ENCODE peak calls at places on chromosomes 2 and 18, in four cellular contexts. P, H, J and Y are unnamed samples.

GRCh38 chr2:21291281-21291825 is 167.6 kb downstream of the TDRD15 start:
- DNase-seq in J (no peak), H (no peak), P (no peak), Y (no peak)

GRCh38 chr2:221272729-221273128 is 299.4 kb downstream of the EPHA4 start:
- DNase-seq in P (no peak), H (no peak), J (no peak), Y (no peak)

GRCh38 chr2:200703132-200703925 is 108.4 kb upstream of the BZW1 start:
- DNase-seq in P (peak), J (no peak), H (peak), Y (peak)

GRCh38 chr2:6556755-6557154 is 309.0 kb downstream of the CMPK2 start:
- DNase-seq in J (no peak), P (peak), H (no peak), Y (peak)

GRCh38 chr18:67599277-67599676 is 82.8 kb upstream of the DSEL start:
- DNase-seq in P (peak), H (no peak), J (no peak), Y (peak)

GRCh38 chr2:209496586-209496982 is 72.7 kb downstream of the MAP2 start:
- DNase-seq in P (peak), H (no peak), J (no peak), Y (peak)

GRCh38 chr2:224882291-224883171 is 159.7 kb downstream of the DOCK10 start:
- DNase-seq in P (peak), J (no peak), H (no peak), Y (peak)

GRCh38 chr2:241272298-241272721 is 43.2 kb downstream of the HDLBP start:
- DNase-seq in H (peak), J (no peak), P (peak), Y (no peak)

GRCh38 chr18:75111673-75112485 is 97.1 kb downstream of the PTGR3 start:
- DNase-seq in H (peak), P (peak), J (peak), Y (no peak)

GRCh38 chr2:20488136-20488705 is 41.3 kb downstream of the RHOB start:
- DNase-seq in H (no peak), P (no peak), J (no peak), Y (no peak)

GRCh38 chr2:175151791-175152190 is 16.2 kb downstream of the ATF2 start:
- DNase-seq in H (no peak), P (no peak), J (no peak), Y (no peak)

GRCh38 chr2:167924556-167924955 is 322.8 kb downstream of the STK39 start:
- DNase-seq in H (no peak), J (no peak), P (no peak), Y (no peak)

GRCh38 chr2:191404568-191404991 is 159.4 kb downstream of the MYO1B start:
- DNase-seq in H (no peak), J (no peak), P (peak), Y (peak)

GRCh38 chr2:202036601-202037037 is 3.0 kb downstream of the FZD7 start:
- DNase-seq in P (peak), H (no peak), J (no peak), Y (peak)

GRCh38 chr2:38122344-38122743 is 46.4 kb upstream of the CYP1B1 start:
- DNase-seq in P (peak), J (no peak), H (no peak), Y (no peak)

GRCh38 chr2:42794271-42795046 is 2.1 kb upstream of the HAAO start:
- DNase-seq in J (no peak), H (no peak), P (no peak), Y (no peak)

GRCh38 chr2:240556553-240557100 is 1.2 kb downstream of the ANKMY1 start:
- DNase-seq in J (no peak), P (peak), H (peak), Y (peak)

GRCh38 chr2:71605781-71606241 is 152.4 kb downstream of the DYSF start:
- DNase-seq in J (peak), H (peak), P (no peak), Y (no peak)

GRCh38 chr18:23862071-23862470 is 152.5 kb upstream of the TTC39C start:
- DNase-seq in H (no peak), P (peak), J (no peak), Y (peak)

GRCh38 chr2:11784747-11785610 is 38.5 kb downstream of the LPIN1 start:
- DNase-seq in P (peak), J (peak), H (peak), Y (peak)

GRCh38 chr2:239897596-239898235 is 127.4 kb downstream of the NDUFA10 start:
- DNase-seq in J (peak), P (no peak), H (peak), Y (no peak)

GRCh38 chr2:61011649-61012048 is 5.9 kb upstream of the PEX13 start:
- DNase-seq in J (no peak), P (peak), H (no peak), Y (peak)

GRCh38 chr2:63861220-63861822 is 19.6 kb downstream of the UGP2 start:
- DNase-seq in H (peak), J (no peak), P (peak), Y (peak)

GRCh38 chr2:133086176-133086575 is 416.2 kb upstream of the LYPD1 start:
- DNase-seq in P (no peak), J (no peak), H (no peak), Y (no peak)

GRCh38 chr2:7697052-7697451 is 779.8 kb downstream of the RNF144A start:
- DNase-seq in H (no peak), J (no peak), P (no peak), Y (no peak)

GRCh38 chr2:4653989-4654388 is 950.6 kb downstream of the DCDC2C start:
- DNase-seq in J (no peak), P (no peak), H (no peak), Y (no peak)

GRCh38 chr2:196277002-196277401 is 105.6 kb upstream of the STK17B start:
- DNase-seq in P (peak), H (no peak), J (no peak), Y (peak)

GRCh38 chr2:72824224-72824842 is 1.5 kb downstream of the EXOC6B start:
- DNase-seq in P (peak), H (no peak), J (no peak), Y (peak)

GRCh38 chr2:15674637-15675455 is 83.2 kb downstream of the DDX1 start:
- DNase-seq in J (no peak), P (peak), H (no peak), Y (no peak)

GRCh38 chr2:189082576-189082975 is 97.0 kb downstream of the COL5A2 start:
- DNase-seq in H (no peak), J (no peak), P (peak), Y (peak)

GRCh38 chr2:163419000-163419575 is 316.7 kb downstream of the FIGN start:
- DNase-seq in H (no peak), J (no peak), P (peak), Y (peak)

GRCh38 chr2:3913252-3913651 is 209.9 kb downstream of the DCDC2C start:
- DNase-seq in P (no peak), J (no peak), H (no peak), Y (no peak)

GRCh38 chr18:75105551-75106254 is 103.2 kb downstream of the PTGR3 start:
- DNase-seq in P (no peak), H (peak), J (peak), Y (no peak)

GRCh38 chr18:79397830-79398761 is 2.4 kb downstream of the NFATC1 start:
- DNase-seq in J (no peak), H (no peak), P (no peak), Y (no peak)

DNA sequence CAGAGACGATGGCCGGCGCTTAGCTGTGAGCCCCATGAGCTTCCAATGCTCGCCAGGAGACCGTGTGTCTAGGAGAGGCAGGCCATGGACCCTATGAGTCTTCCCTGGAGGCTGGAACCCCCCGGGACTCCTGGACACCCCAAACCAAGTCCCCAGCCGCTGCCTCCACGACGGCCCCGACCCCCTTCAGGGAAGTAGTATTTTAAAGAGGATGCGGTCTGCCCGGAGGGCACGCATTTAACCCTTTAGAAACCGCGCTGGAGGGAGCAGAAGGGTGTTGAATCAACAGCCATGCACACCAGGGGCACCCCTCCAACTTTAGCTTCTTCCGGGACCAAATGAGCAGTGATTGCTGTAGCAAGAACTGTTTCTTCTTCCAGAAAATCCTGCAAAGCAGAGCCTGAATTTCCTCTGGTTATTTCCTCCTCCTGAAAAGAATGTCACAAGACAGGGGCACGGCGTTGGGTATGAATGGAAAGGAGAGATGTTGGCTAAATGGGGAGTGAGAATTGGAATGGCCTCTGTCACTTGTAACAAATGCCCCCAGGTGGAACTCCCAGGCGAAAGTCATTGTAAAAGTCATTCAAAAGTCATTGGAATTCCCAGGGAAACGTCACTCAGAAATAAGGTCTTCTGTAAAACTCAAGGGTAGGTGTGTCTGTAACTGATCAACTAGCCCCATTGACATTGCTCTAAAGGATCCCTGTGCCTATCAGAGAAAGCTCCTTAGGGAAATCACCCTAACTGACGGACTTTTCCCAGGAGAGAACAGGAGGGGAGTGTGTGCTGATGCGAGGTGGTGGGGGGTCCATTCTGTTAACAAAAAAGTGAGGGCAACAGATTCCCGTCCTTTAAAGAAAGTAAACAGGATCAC is 5.8 kb upstream of the GBX2 start:
- DNase-seq in P (no peak), H (no peak), J (peak), Y (no peak)
- H3K4me3 ChIP-seq in P (no peak), H (no peak), J (no peak), Y (no peak)

DNA sequence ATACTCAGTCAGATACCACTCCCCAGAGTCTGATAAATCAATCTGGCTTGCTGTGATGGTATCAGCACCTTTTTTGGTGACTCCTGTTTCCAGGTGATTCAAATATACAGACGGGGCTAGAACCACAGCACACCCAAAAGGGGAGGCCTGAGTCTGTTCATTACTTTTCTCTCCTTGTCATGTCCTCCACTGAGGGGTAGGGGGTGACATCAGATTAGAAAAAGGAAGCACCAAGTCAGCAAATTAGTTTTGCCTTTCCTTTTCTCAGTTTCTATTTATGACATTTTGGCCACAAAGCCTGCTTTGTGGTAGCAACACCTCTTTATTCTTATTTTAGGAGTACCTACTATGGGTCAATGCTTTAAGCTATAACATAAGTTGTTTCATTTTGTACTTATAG is 127.4 kb downstream of the CCDC102B start:
- DNase-seq in H (no peak), P (peak), J (no peak), Y (peak)
- H3K4me3 ChIP-seq in H (no peak), P (no peak), J (no peak), Y (no peak)

DNA sequence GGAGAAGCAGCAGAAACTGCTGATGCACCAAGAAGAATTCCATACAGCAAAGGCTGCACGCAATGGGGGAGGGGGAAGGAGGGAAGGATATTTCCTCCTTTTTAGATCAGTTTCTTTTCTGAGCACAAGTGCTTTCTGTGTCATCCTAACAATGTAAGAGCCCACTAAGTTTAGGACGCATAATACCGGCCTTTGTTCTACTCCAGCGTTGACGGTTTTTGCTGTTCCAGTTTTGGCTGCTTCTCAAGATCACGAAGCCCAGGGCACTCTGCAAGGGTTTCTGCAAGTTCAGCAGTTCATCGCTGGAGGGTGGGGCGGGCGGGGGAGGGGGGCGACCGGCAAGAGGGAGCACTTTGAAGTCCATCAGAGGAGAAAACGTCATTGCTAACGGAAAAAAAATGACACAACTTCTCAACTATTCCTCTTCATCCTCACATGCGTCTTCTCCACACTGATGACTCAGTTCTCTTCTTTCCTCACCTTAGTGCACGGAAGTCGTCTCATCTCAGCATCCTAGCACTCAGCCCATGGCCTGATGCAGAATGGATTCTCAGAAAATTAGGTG is 8.7 kb downstream of the FAM178B start:
- DNase-seq in H (peak), J (no peak), P (peak), Y (peak)
- H3K4me3 ChIP-seq in H (no peak), J (peak), P (no peak), Y (no peak)

GRCh38 chr18:59202258-59202820 is 17.6 kb upstream of the GRP start:
- DNase-seq in P (peak), H (no peak), J (no peak), Y (no peak)
- H3K4me3 ChIP-seq in P (no peak), H (no peak), J (no peak), Y (no peak)

GRCh38 chr2:85791704-85792565 is 38.1 kb downstream of the ATOH8 start:
- DNase-seq in H (peak), J (no peak), P (peak), Y (no peak)
- H3K4me3 ChIP-seq in H (no peak), J (no peak), P (no peak), Y (peak)

GRCh38 chr2:54573532-54573915 is 117.4 kb downstream of the SPTBN1 start:
- DNase-seq in P (no peak), H (no peak), J (no peak), Y (no peak)

GRCh38 chr2:54570925-54571694 is 115.0 kb downstream of the SPTBN1 start:
- DNase-seq in H (peak), J (no peak), P (peak), Y (peak)

GRCh38 chr2:54572262-54572635 is 116.1 kb downstream of the SPTBN1 start:
- DNase-seq in H (no peak), J (no peak), P (peak), Y (peak)

GRCh38 chr2:54574107-54574859 is 118.2 kb downstream of the SPTBN1 start:
- DNase-seq in H (peak), J (no peak), P (peak), Y (no peak)

GRCh38 chr2:54572636-54573531 is 116.8 kb downstream of the SPTBN1 start:
- DNase-seq in P (peak), H (no peak), J (no peak), Y (no peak)
- H3K4me3 ChIP-seq in P (peak), H (no peak), J (peak), Y (peak)

GRCh38 chr2:106065983-106066826 is 127.9 kb downstream of the UXS1 start:
- DNase-seq in J (no peak), P (no peak), H (no peak), Y (no peak)
- H3K4me3 ChIP-seq in J (peak), P (no peak), H (peak), Y (no peak)